ENCODE peak calls at places on chromosomes 3 and 15, in four cellular contexts. One of them, this sample, is unnamed.

GRCh38 chr3:9349321-9350117 is 13.3 kb upstream of the THUMPD3 start:
- DNase-seq in dorsolateral prefrontal cortex: no peak
- DNase-seq in RWPE1: peak; percentile 15
- DNase-seq in CD8-positive, alpha-beta memory T cell: no peak
- DNase-seq in this sample: no peak

GRCh38 chr15:76311071-76311956 is at the start of gene ETFA:
- DNase-seq in dorsolateral prefrontal cortex: peak; percentile 95
- DNase-seq in RWPE1: peak; percentile 99
- DNase-seq in CD8-positive, alpha-beta memory T cell: peak; percentile 80
- DNase-seq in this sample: peak; percentile 72

GRCh38 chr15:34275154-34275553 is 50.3 kb downstream of the EMC4 start:
- DNase-seq in dorsolateral prefrontal cortex: no peak
- DNase-seq in RWPE1: peak; percentile 16
- DNase-seq in CD8-positive, alpha-beta memory T cell: no peak
- DNase-seq in this sample: no peak

GRCh38 chr3:180296971-180297370 is 260.2 kb upstream of the PEX5L start:
- DNase-seq in dorsolateral prefrontal cortex: no peak
- DNase-seq in RWPE1: no peak
- DNase-seq in CD8-positive, alpha-beta memory T cell: no peak
- DNase-seq in this sample: no peak

GRCh38 chr15:78757636-78757905 is 53.7 kb downstream of the ADAMTS7 start:
- DNase-seq in dorsolateral prefrontal cortex: no peak
- DNase-seq in RWPE1: no peak
- DNase-seq in CD8-positive, alpha-beta memory T cell: no peak
- DNase-seq in this sample: no peak

GRCh38 chr15:63469190-63469589 is 35.2 kb upstream of the USP3 start:
- DNase-seq in dorsolateral prefrontal cortex: no peak
- DNase-seq in RWPE1: no peak
- DNase-seq in CD8-positive, alpha-beta memory T cell: no peak
- DNase-seq in this sample: no peak

GRCh38 chr15:74517096-74517495 is 23.9 kb upstream of the ARID3B start:
- DNase-seq in dorsolateral prefrontal cortex: no peak
- DNase-seq in RWPE1: no peak
- DNase-seq in CD8-positive, alpha-beta memory T cell: no peak
- DNase-seq in this sample: no peak

GRCh38 chr15:64522226-64522823 is 61.9 kb downstream of the ZNF609 start:
- DNase-seq in dorsolateral prefrontal cortex: no peak
- DNase-seq in RWPE1: no peak
- DNase-seq in CD8-positive, alpha-beta memory T cell: no peak
- DNase-seq in this sample: no peak

GRCh38 chr3:183697610-183698317 is at the start of gene YEATS2:
- DNase-seq in dorsolateral prefrontal cortex: peak; percentile 37
- DNase-seq in RWPE1: peak; percentile 90
- DNase-seq in CD8-positive, alpha-beta memory T cell: peak; percentile 59
- DNase-seq in this sample: peak; percentile 35

DNA sequence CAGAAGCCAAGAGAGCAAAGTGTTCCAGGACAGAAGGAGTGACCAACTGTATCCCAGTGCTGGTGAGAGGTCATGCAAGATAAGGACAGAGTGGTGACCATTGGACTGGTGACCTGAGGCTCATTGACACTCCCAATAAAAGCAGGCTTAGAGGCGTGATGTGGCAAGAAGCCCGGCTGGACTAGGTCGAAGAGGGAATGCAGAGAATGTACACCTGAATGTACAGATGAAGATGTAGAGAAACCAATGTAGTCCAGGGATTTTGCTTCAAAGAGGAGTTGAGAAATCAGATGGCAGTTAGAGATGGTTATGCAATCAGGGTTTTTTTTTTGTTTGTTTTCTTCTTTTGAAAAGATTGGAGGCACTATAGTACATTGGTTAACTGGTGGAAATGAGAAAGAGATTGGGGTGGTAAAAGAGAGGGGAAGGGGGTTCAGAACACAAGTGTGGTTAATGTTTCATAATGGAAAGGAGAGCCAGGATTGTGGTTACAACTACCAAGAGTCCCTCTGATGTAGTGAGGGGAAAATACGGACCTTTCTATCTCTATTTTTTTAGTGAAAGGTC is 23.3 kb downstream of the ST3GAL6 start:
- DNase-seq in dorsolateral prefrontal cortex: no peak
- DNase-seq in RWPE1: no peak
- DNase-seq in CD8-positive, alpha-beta memory T cell: no peak
- DNase-seq in this sample: no peak
- H3K27ac ChIP-seq in dorsolateral prefrontal cortex: no peak overlapping the region
- H3K27ac ChIP-seq in RWPE1: peak overlapping the region; percentile 34
- H3K27ac ChIP-seq in CD8-positive, alpha-beta memory T cell: no peak overlapping the region
- H3K27ac ChIP-seq in this sample: no peak overlapping the region

GRCh38 chr3:156816091-156816793 is 9.9 kb upstream of the LEKR1 start:
- DNase-seq in dorsolateral prefrontal cortex: no peak
- DNase-seq in RWPE1: no peak
- DNase-seq in CD8-positive, alpha-beta memory T cell: no peak
- DNase-seq in this sample: peak; percentile 31

GRCh38 chr3:156812521-156813335 is 13.4 kb upstream of the LEKR1 start:
- DNase-seq in dorsolateral prefrontal cortex: no peak
- DNase-seq in RWPE1: peak; percentile 77
- DNase-seq in CD8-positive, alpha-beta memory T cell: no peak
- DNase-seq in this sample: no peak

GRCh38 chr3:156816794-156817741 is 9.1 kb upstream of the LEKR1 start:
- DNase-seq in dorsolateral prefrontal cortex: peak; percentile 48
- DNase-seq in RWPE1: peak; percentile 51
- DNase-seq in CD8-positive, alpha-beta memory T cell: peak; percentile 78
- DNase-seq in this sample: peak; percentile 13

GRCh38 chr3:156811092-156811862 is 14.9 kb upstream of the LEKR1 start:
- DNase-seq in dorsolateral prefrontal cortex: no peak
- DNase-seq in RWPE1: peak; percentile 88
- DNase-seq in CD8-positive, alpha-beta memory T cell: no peak
- DNase-seq in this sample: no peak

GRCh38 chr3:156814295-156814694 is 11.9 kb upstream of the LEKR1 start:
- DNase-seq in dorsolateral prefrontal cortex: no peak
- DNase-seq in RWPE1: peak; percentile 24
- DNase-seq in CD8-positive, alpha-beta memory T cell: no peak
- DNase-seq in this sample: no peak
- H3K27ac ChIP-seq in dorsolateral prefrontal cortex: no peak overlapping the region
- H3K27ac ChIP-seq in RWPE1: peak overlapping the region; percentile 98
- H3K27ac ChIP-seq in CD8-positive, alpha-beta memory T cell: no peak overlapping the region
- H3K27ac ChIP-seq in this sample: no peak overlapping the region

GRCh38 chr15:70067011-70067410 is 30.7 kb downstream of the TLE3 start:
- DNase-seq in dorsolateral prefrontal cortex: no peak
- DNase-seq in RWPE1: no peak
- DNase-seq in CD8-positive, alpha-beta memory T cell: no peak
- DNase-seq in this sample: no peak
- H3K27ac ChIP-seq in dorsolateral prefrontal cortex: no peak overlapping the region
- H3K27ac ChIP-seq in RWPE1: peak overlapping the region; percentile 24
- H3K27ac ChIP-seq in CD8-positive, alpha-beta memory T cell: no peak overlapping the region
- H3K27ac ChIP-seq in this sample: no peak overlapping the region

GRCh38 chr15:23750179-23750578 is 63.1 kb upstream of the NDN start:
- DNase-seq in dorsolateral prefrontal cortex: no peak
- DNase-seq in RWPE1: no peak
- DNase-seq in CD8-positive, alpha-beta memory T cell: no peak
- DNase-seq in this sample: no peak
- H3K27ac ChIP-seq in dorsolateral prefrontal cortex: no peak overlapping the region
- H3K27ac ChIP-seq in RWPE1: no peak overlapping the region
- H3K27ac ChIP-seq in CD8-positive, alpha-beta memory T cell: no peak overlapping the region
- H3K27ac ChIP-seq in this sample: no peak overlapping the region

GRCh38 chr15:98855067-98855814 is 152.4 kb downstream of the PGPEP1L start:
- DNase-seq in dorsolateral prefrontal cortex: no peak
- DNase-seq in RWPE1: no peak
- DNase-seq in CD8-positive, alpha-beta memory T cell: no peak
- DNase-seq in this sample: no peak
- H3K27ac ChIP-seq in dorsolateral prefrontal cortex: peak overlapping the region; percentile 83
- H3K27ac ChIP-seq in RWPE1: peak overlapping the region; percentile 91
- H3K27ac ChIP-seq in CD8-positive, alpha-beta memory T cell: no peak overlapping the region
- H3K27ac ChIP-seq in this sample: no peak overlapping the region

This sample was measured in caudate nucleus.